ENCODE peak calls at places on chromosomes 2 and 18, in five cellular contexts. Q is astrocyte, E is neuronal stem cell, H is fibroblast of lung, S is mesendoderm. C is an unnamed sample. For H3K36me3, the result is how much of the 10 kb centered on the place peaks cover.

GRCh38 chr2:222722327-222722946 is 51.0 kb downstream of the MOGAT1 start:
- DNase-seq in S (no peak), H (peak), E (no peak), Q (peak), C (peak)

GRCh38 chr2:182784777-182785176 is 68.7 kb downstream of the DNAJC10 start:
- DNase-seq in Q (peak), E (peak), H (peak), S (peak), C (peak)

GRCh38 chr18:37230762-37231161 is 334.8 kb downstream of the CELF4 start:
- DNase-seq in E (no peak), S (no peak), Q (no peak), H (no peak), C (no peak)

GRCh38 chr18:76564636-76565237 is 69.7 kb upstream of the ZNF516 start:
- DNase-seq in S (no peak), Q (no peak), E (no peak), H (no peak), C (no peak)

GRCh38 chr2:37324786-37325624 is at the start of gene PRKD3:
- DNase-seq in E (no peak), S (peak), Q (peak), H (peak), C (peak)

GRCh38 chr2:14866953-14867352 is 234.4 kb downstream of the LRATD1 start:
- DNase-seq in S (no peak), H (no peak), Q (no peak), E (no peak), C (no peak)

GRCh38 chr2:28150211-28150879 is 242.3 kb upstream of the FOSL2 start:
- DNase-seq in S (no peak), H (no peak), E (no peak), Q (no peak), C (no peak)

GRCh38 chr2:152055366-152056108 is 43.3 kb downstream of the CACNB4 start:
- DNase-seq in S (peak), E (no peak), Q (peak), H (no peak), C (no peak)

GRCh38 chr2:105388971-105389381 is 9.9 kb downstream of the FHL2 start:
- DNase-seq in Q (peak), H (peak), E (no peak), S (no peak), C (peak)

GRCh38 chr2:46988733-46989481 is 73.3 kb upstream of the MCFD2 start:
- DNase-seq in E (no peak), S (no peak), H (no peak), Q (no peak), C (no peak)

GRCh38 chr2:32495139-32495538 is 132.7 kb upstream of the TTC27 start:
- DNase-seq in Q (peak), H (no peak), S (no peak), E (no peak), C (no peak)

GRCh38 chr2:201419057-201419635 is 32.1 kb downstream of the TRAK2 start:
- DNase-seq in H (no peak), Q (no peak), S (no peak), E (no peak), C (peak)

GRCh38 chr18:58205087-58205779 is 161.2 kb downstream of the NEDD4L start:
- DNase-seq in E (no peak), Q (peak), S (no peak), H (peak), C (peak)

GRCh38 chr2:129793326-129793955 is 186.0 kb upstream of the RAB6C start:
- DNase-seq in Q (no peak), H (no peak), S (no peak), E (no peak), C (no peak)

GRCh38 chr2:229330952-229331351 is 59.9 kb upstream of the PID1 start:
- DNase-seq in Q (no peak), S (no peak), H (no peak), E (no peak), C (no peak)

GRCh38 chr2:118791511-118791910 is 55.9 kb downstream of the EN1 start:
- DNase-seq in H (no peak), E (no peak), S (no peak), Q (peak), C (peak)

GRCh38 chr2:8992643-8993042 is 10.8 kb downstream of the MBOAT2 start:
- DNase-seq in S (no peak), H (no peak), E (no peak), Q (no peak), C (no peak)

GRCh38 chr2:33457588-33458247 is 18.7 kb upstream of the RASGRP3 start:
- DNase-seq in S (peak), H (peak), Q (peak), E (no peak), C (no peak)

GRCh38 chr18:7242954-7243353 is 12.1 kb downstream of the LRRC30 start:
- DNase-seq in E (no peak), Q (no peak), H (no peak), S (no peak), C (no peak)

GRCh38 chr2:235026649-235027557 is 75.1 kb downstream of the SH3BP4 start:
- DNase-seq in Q (peak), E (no peak), S (no peak), H (peak), C (peak)

DNA sequence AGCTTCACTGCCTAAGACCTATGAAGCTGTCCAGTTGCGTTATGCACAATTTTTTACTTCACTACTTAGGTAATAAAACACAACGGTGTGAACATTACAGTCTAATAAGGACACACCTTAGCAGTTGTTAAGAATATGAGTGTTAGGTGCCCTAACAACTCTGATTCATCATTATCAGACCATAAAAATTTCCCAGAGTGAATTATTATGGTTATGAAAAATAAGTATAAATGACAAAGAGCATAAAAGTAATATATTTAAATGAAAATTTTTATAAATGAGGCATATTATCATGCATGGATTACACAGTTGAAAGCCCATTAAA is 250.3 kb downstream of the DSEL start:
- DNase-seq in Q (no peak), H (no peak), S (no peak), E (no peak), C (no peak)
- H3K4me3 ChIP-seq in Q (no peak), H (no peak), S (no peak), E (no peak), C (peak)

GRCh38 chr2:50346104-50346503 is 685.8 kb downstream of the NRXN1 start:
- DNase-seq in Q (no peak), E (peak), S (peak), H (no peak), C (no peak)

GRCh38 chr2:50346586-50347351 is 685.2 kb downstream of the NRXN1 start:
- DNase-seq in H (no peak), S (peak), E (peak), Q (no peak), C (peak)

GRCh38 chr2:50344509-50345106 is 687.3 kb downstream of the NRXN1 start:
- DNase-seq in H (no peak), S (peak), Q (no peak), E (no peak), C (no peak)

GRCh38 chr2:50345691-50346090 is 686.2 kb downstream of the NRXN1 start:
- DNase-seq in Q (no peak), S (peak), E (no peak), H (no peak), C (no peak)

GRCh38 chr2:50347355-50348044 is 684.4 kb downstream of the NRXN1 start:
- DNase-seq in H (no peak), S (peak), Q (no peak), E (peak), C (peak)
- H3K9ac ChIP-seq in H (no peak), S (peak), Q (no peak), E (peak), C (no peak)

GRCh38 chr2:99430614-99431258 is 59.1 kb downstream of the REV1 start:
- DNase-seq in Q (peak), S (no peak), E (no peak), H (peak), C (peak)
- H3K36me3 ChIP-seq in Q (under half), S (under half), E (under half), H (under half), C (under half)

GRCh38 chr2:238282861-238283738 is 5.3 kb downstream of the PER2 start:
- DNase-seq in H (no peak), E (no peak), Q (no peak), S (no peak), C (no peak)

GRCh38 chr2:238286551-238286950 is 1.9 kb downstream of the PER2 start:
- DNase-seq in Q (peak), S (no peak), H (peak), E (no peak), C (peak)

GRCh38 chr2:238285653-238286082 is 2.7 kb downstream of the PER2 start:
- DNase-seq in S (peak), E (no peak), Q (peak), H (peak), C (peak)

GRCh38 chr2:238286095-238286494 is 2.3 kb downstream of the PER2 start:
- DNase-seq in H (no peak), E (no peak), Q (no peak), S (no peak), C (no peak)

GRCh38 chr2:238284802-238285515 is 3.5 kb downstream of the PER2 start:
- DNase-seq in H (no peak), S (no peak), Q (no peak), E (no peak), C (no peak)
- H3K4me3 ChIP-seq in H (no peak), S (no peak), Q (no peak), E (no peak), C (peak)

GRCh38 chr2:42046819-42047487 is 868 bp upstream of the PKDCC start:
- DNase-seq in E (peak), S (peak), H (peak), Q (no peak), C (no peak)
- H3K9ac ChIP-seq in E (peak), S (peak), H (peak), Q (peak), C (peak)

DNA sequence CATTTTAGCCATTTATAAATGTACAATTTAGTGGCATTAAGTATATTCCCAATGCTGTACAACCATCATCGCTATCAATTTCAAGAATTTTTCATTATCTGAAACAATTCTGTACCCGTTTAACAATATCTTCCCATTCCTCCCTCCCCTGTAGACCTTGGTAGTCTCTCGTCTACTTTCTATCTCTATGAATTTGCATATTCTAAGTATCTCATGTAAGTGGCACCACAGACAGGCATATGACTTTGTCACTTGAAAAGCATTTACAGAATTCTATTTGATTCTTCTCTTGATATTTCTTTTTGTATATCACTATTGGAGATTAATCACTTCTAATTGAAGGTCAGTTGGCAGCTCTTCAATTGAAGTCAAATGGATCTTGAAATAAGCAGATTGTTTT is 48.0 kb downstream of the CCDC138 start:
- DNase-seq in E (no peak), S (no peak), Q (no peak), H (no peak), C (no peak)
- H3K36me3 ChIP-seq in E (under half), S (under half), Q (under half), H (under half), C (under half)

DNA sequence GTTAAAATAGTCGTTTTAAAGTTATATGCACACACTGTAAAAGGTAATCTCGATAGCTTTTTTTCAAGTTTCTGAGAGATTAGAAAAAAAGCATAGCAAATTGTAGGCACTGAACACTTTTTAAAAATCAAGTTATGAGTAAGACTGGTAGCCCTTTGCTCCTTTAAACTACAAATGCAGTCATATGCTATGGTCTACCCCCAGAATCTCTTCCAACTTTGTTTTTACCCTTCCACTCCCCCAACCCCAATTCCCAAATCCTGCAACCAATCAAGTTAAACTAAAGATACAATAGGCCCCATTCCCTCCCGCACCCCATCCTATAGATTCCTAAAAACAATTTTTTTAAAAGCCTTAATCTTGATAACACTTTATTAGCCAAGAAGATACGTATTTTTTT is 732 bp upstream of the BAZ2B start:
- DNase-seq in H (no peak), Q (no peak), E (no peak), S (no peak), C (no peak)
- H3K4me3 ChIP-seq in H (peak), Q (peak), E (peak), S (no peak), C (peak)

GRCh38 chr2:71423817-71424420 is 29.4 kb upstream of the DYSF start:
- DNase-seq in S (no peak), E (no peak), Q (no peak), H (no peak), C (no peak)
- H3K9ac ChIP-seq in S (no peak), E (no peak), Q (no peak), H (no peak), C (no peak)

C was measured in adipocyte.